ENCODE peak calls at places on chromosomes 4 and X, in four cellular contexts. I is psoas muscle, H is neuronal stem cell, O is IMR-90. Z is an unnamed sample.
A peak's percentile ranks its signal among the peaks of the same experiment; 100 is the strongest.

GRCh38 chrX:48473718-48473990 is 2.3 kb upstream of the FTSJ1 start:
- DNase-seq in I (no peak), H (no peak), O (no peak), Z (no peak)

GRCh38 chr4:26361287-26361686 is 40.5 kb downstream of the RBPJ start:
- DNase-seq in I (no peak), H (no peak), O (no peak), Z (no peak)

GRCh38 chr4:145840162-145840768 is 98.4 kb downstream of the ZNF827 start:
- DNase-seq in I (no peak), H (no peak), O (peak; percentile 38), Z (no peak)

GRCh38 chr4:164977243-164978164 is at the start of gene TRIM61:
- DNase-seq in I (peak; percentile 58), H (peak; percentile 65), O (peak; percentile 54), Z (peak; percentile 71)

GRCh38 chr4:47566566-47566965 is 81.5 kb downstream of the ATP10D start:
- DNase-seq in I (no peak), H (no peak), O (no peak), Z (no peak)

GRCh38 chr4:27129871-27130277 is 269.2 kb downstream of the STIM2 start:
- DNase-seq in I (peak; percentile 57), H (no peak), O (no peak), Z (no peak)

GRCh38 chr4:43089730-43090129 is 197.2 kb downstream of the GRXCR1 start:
- DNase-seq in I (no peak), H (no peak), O (peak; percentile 28), Z (no peak)

GRCh38 chr4:145709336-145709735 is 29.4 kb downstream of the C4orf51 start:
- DNase-seq in I (no peak), H (no peak), O (no peak), Z (no peak)

GRCh38 chr4:74123065-74123728 is 24.2 kb upstream of the CXCL2 start:
- DNase-seq in I (no peak), H (no peak), O (peak; percentile 15), Z (no peak)

DNA sequence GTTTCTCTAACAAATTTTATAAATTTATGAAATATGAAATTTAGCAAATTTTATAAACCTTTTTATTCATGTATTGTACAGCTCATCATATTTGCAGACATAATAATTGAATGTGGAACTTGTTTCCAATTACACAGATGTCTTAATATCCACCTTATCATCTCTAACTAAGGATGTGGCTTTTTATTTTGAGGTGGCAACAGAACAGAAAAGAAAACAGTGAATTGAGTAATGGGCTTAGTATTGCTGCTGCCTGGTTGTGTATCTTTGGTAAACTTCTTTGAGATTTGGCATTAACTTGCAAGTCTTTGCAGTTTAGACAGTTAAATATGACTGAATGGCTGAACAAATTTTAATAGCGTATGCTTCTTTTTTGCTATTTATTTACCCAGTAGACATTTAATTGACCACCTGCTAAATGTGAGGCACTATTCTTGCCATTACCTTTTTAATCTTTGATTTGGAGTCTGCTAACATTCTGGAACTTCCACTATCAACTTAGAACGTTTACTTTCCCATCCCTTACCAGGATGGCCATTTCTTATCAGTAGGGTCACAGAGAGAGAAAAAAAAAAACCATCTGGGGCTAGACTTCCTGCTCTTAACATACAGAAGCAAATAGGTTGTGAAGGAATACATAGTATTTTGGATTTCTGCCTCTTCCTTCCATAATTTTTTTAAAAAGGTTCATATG is 44.8 kb downstream of the CLCN3 start:
- DNase-seq in I (no peak), H (no peak), O (no peak), Z (no peak)
- H3K4me1 ChIP-seq in I (peaks cover 39% of the 10 kb centered on the region), H (peaks cover 6% of the 10 kb centered on the region), O (no peaks in the 10 kb centered on the region), Z (no peaks in the 10 kb centered on the region)

GRCh38 chr4:3660928-3661515 is 105.2 kb upstream of the ADRA2C start:
- DNase-seq in I (no peak), H (no peak), O (no peak), Z (no peak)

GRCh38 chr4:3661989-3662388 is 104.2 kb upstream of the ADRA2C start:
- DNase-seq in I (no peak), H (no peak), O (no peak), Z (no peak)

GRCh38 chr4:3663791-3664190 is 102.4 kb upstream of the ADRA2C start:
- DNase-seq in I (no peak), H (no peak), O (no peak), Z (no peak)

GRCh38 chr4:3660086-3660927 is 105.9 kb upstream of the ADRA2C start:
- DNase-seq in I (no peak), H (peak; percentile 29), O (peak; percentile 5), Z (no peak)

GRCh38 chr4:3662516-3662915 is 103.7 kb upstream of the ADRA2C start:
- DNase-seq in I (no peak), H (no peak), O (no peak), Z (no peak)
- H3K4me1 ChIP-seq in I (no peaks in the 10 kb centered on the region), H (peaks cover 6% of the 10 kb centered on the region), O (peaks cover 8% of the 10 kb centered on the region), Z (peaks cover 16% of the 10 kb centered on the region)

DNA sequence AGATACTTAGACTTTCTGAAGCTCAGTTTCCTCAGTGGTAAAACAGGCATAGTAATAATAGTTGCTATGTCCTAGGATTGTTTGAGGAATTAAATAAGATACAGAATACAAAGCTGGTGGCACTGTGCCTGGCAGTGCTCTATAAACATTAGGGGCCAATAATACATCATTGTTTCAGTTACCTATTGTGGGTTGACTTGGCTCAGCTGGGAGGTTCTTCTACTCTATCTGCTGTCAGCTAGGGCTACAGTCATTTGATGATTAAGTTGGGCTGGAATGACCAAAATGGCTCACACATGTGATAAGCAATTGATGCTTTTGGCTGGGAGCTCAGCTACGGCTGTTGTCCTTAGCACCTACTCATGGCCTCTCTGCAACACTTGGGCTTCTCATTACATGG is 121.2 kb upstream of the USP9X start:
- DNase-seq in I (no peak), H (no peak), O (no peak), Z (no peak)
- H3K4me1 ChIP-seq in I (no peaks in the 10 kb centered on the region), H (no peaks in the 10 kb centered on the region), O (no peaks in the 10 kb centered on the region), Z (no peaks in the 10 kb centered on the region)

DNA sequence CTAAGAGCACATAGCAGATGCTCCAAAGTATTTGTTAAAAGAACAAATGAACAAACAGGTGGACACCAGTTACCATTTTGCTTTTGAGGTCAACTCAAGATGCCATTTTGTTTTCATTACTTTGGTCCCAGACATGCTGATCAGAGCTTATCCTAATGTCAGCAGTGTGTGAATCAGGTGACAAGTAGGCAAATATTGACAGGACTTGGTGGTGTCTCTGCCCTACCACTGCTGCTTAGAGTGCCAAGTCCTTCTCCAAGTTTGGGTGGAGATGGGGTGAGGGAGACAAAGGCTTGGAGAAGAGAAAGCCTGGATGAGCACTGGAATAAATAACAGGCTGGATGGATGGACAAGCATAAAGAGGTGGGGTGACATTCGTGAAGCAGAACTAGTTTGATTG is 38.7 kb downstream of the MID1IP1 start:
- DNase-seq in I (no peak), H (no peak), O (no peak), Z (no peak)
- H3K4me1 ChIP-seq in I (no peaks in the 10 kb centered on the region), H (no peaks in the 10 kb centered on the region), O (no peaks in the 10 kb centered on the region), Z (no peaks in the 10 kb centered on the region)

GRCh38 chr4:1711055-1711905 is 839 bp downstream of the SLBP start:
- DNase-seq in I (peak; percentile 77), H (no peak), O (peak; percentile 55), Z (no peak)
- H3K4me1 ChIP-seq in I (peaks cover 27% of the 10 kb centered on the region), H (peaks cover 16% of the 10 kb centered on the region), O (peaks cover 11% of the 10 kb centered on the region), Z (peaks cover 13% of the 10 kb centered on the region)

GRCh38 chr4:153468587-153468986 is 2.4 kb downstream of the TMEM131L start:
- DNase-seq in I (no peak), H (no peak), O (no peak), Z (no peak)
- H3K4me1 ChIP-seq in I (peaks cover 71% of the 10 kb centered on the region), H (peaks cover 19% of the 10 kb centered on the region), O (peaks cover 2% of the 10 kb centered on the region), Z (peaks cover 5% of the 10 kb centered on the region)

GRCh38 chr4:4306920-4307319 is 16.9 kb downstream of the ZBTB49 start:
- DNase-seq in I (no peak), H (no peak), O (no peak), Z (no peak)

GRCh38 chr4:4308800-4309441 is 18.9 kb downstream of the ZBTB49 start:
- DNase-seq in I (no peak), H (no peak), O (peak; percentile 81), Z (no peak)

GRCh38 chr4:4311193-4311592 is 21.1 kb downstream of the ZBTB49 start:
- DNase-seq in I (no peak), H (no peak), O (no peak), Z (no peak)
- H3K4me1 ChIP-seq in I (no peaks in the 10 kb centered on the region), H (no peaks in the 10 kb centered on the region), O (peaks cover 9% of the 10 kb centered on the region), Z (no peaks in the 10 kb centered on the region)